ENCODE peak calls at places on chromosome 5, in five cellular contexts. H, F, S, C and Z are unnamed samples. For H3K4me1, the result is how much of the 10 kb centered on the place peaks cover.

GRCh38 chr5:153043876-153044275 is 446.6 kb upstream of the GRIA1 start:
- DNase-seq in F (peak), H (no peak), S (no peak), C (no peak), Z (no peak)

GRCh38 chr5:143698534-143698933 is 113.4 kb upstream of the HMHB1 start:
- DNase-seq in H (no peak), S (no peak), F (no peak), C (no peak), Z (no peak)

GRCh38 chr5:1322955-1323802 is 21.7 kb downstream of the CLPTM1L start:
- DNase-seq in S (no peak), C (peak), F (no peak), H (no peak), Z (no peak)

GRCh38 chr5:42636425-42636824 is 120.2 kb upstream of the CCDC152 start:
- DNase-seq in H (peak), F (peak), S (peak), C (no peak), Z (no peak)

GRCh38 chr5:119341452-119342349 is 14.1 kb upstream of the TNFAIP8 start:
- DNase-seq in H (peak), F (no peak), C (no peak), S (no peak), Z (no peak)

GRCh38 chr5:179438461-179438860 is 93.2 kb upstream of the ADAMTS2 start:
- DNase-seq in C (no peak), S (no peak), H (no peak), F (no peak), Z (no peak)

GRCh38 chr5:98414938-98415337 is 358.5 kb upstream of the RGMB start:
- DNase-seq in C (no peak), F (peak), H (no peak), S (peak), Z (no peak)

GRCh38 chr5:79513519-79514390 is at the start of gene HOMER1:
- DNase-seq in C (peak), H (peak), S (peak), F (peak), Z (no peak)

GRCh38 chr5:98514106-98514665 is 259.3 kb upstream of the RGMB start:
- DNase-seq in S (no peak), F (no peak), C (no peak), H (no peak), Z (no peak)

GRCh38 chr5:3661755-3662296 is 66.2 kb downstream of the IRX1 start:
- DNase-seq in F (no peak), C (no peak), H (no peak), S (no peak), Z (no peak)

GRCh38 chr5:10454591-10455272 is 13.1 kb downstream of the ROPN1L start:
- DNase-seq in S (peak), H (no peak), F (peak), C (no peak), Z (no peak)

GRCh38 chr5:163115011-163115410 is 322.4 kb upstream of the CCNG1 start:
- DNase-seq in C (no peak), F (no peak), S (no peak), H (no peak), Z (no peak)

GRCh38 chr5:179801304-179802206 is 5.1 kb downstream of the MGAT4B start:
- DNase-seq in S (peak), F (peak), C (peak), H (peak), Z (no peak)

GRCh38 chr5:30392897-30393296 is 800.6 kb upstream of the CDH6 start:
- DNase-seq in S (no peak), C (no peak), F (no peak), H (no peak), Z (no peak)

GRCh38 chr5:134975078-134975715 is 7.5 kb downstream of the CATSPER3 start:
- DNase-seq in H (no peak), C (no peak), F (peak), S (peak), Z (no peak)

GRCh38 chr5:72280655-72281069 is 39.4 kb downstream of the MRPS27 start:
- DNase-seq in C (peak), S (peak), H (peak), F (peak), Z (no peak)

GRCh38 chr5:143390258-143390657 is 13.2 kb downstream of the NR3C1 start:
- DNase-seq in S (no peak), F (no peak), C (no peak), H (no peak), Z (no peak)

GRCh38 chr5:55154893-55155292 is 5.1 kb upstream of the GPX8 start:
- DNase-seq in S (peak), C (no peak), H (no peak), F (peak), Z (no peak)

GRCh38 chr5:120767171-120767820 is 303.2 kb downstream of the PRR16 start:
- DNase-seq in F (no peak), S (peak), H (no peak), C (no peak), Z (no peak)

GRCh38 chr5:135833961-135834638 is 363 bp upstream of the SLC25A48 start:
- DNase-seq in S (no peak), C (no peak), H (no peak), F (no peak), Z (no peak)

GRCh38 chr5:17186271-17186670 is 31.2 kb upstream of the BASP1 start:
- DNase-seq in H (no peak), S (no peak), F (peak), C (no peak), Z (no peak)

GRCh38 chr5:52878671-52879070 is 91.0 kb downstream of the ITGA1 start:
- DNase-seq in S (peak), H (no peak), F (peak), C (no peak), Z (no peak)

GRCh38 chr5:117318528-117318927 is 743.9 kb upstream of the SEMA6A start:
- DNase-seq in S (no peak), C (peak), H (no peak), F (no peak), Z (peak)

GRCh38 chr5:64126202-64126601 is 39.4 kb upstream of the RNF180 start:
- DNase-seq in S (no peak), C (no peak), F (no peak), H (no peak), Z (no peak)

GRCh38 chr5:171308453-171309275 is at the start of gene TLX3:
- DNase-seq in F (peak), H (no peak), S (peak), C (peak), Z (peak)

GRCh38 chr5:82754759-82755158 is 322.4 kb downstream of the TMEM167A start:
- DNase-seq in F (no peak), S (no peak), H (no peak), C (no peak), Z (no peak)

GRCh38 chr5:138974227-138975063 is 99.3 kb upstream of the LRRTM2 start:
- DNase-seq in C (no peak), H (no peak), F (no peak), S (peak), Z (no peak)

GRCh38 chr5:154493274-154493673 is 15.2 kb upstream of the HAND1 start:
- DNase-seq in H (no peak), C (peak), S (no peak), F (no peak), Z (no peak)

GRCh38 chr5:67576112-67576511 is 379.5 kb upstream of the CD180 start:
- DNase-seq in C (no peak), F (no peak), H (no peak), S (no peak), Z (no peak)

GRCh38 chr5:151772868-151773561 is 1.3 kb downstream of the G3BP1 start:
- DNase-seq in S (peak), H (no peak), C (no peak), F (peak), Z (no peak)

GRCh38 chr5:82164957-82165698 is 113.0 kb downstream of the RPS23 start:
- DNase-seq in F (no peak), S (peak), H (no peak), C (peak), Z (no peak)

GRCh38 chr5:130496215-130496614 is 592.0 kb downstream of the CHSY3 start:
- DNase-seq in S (no peak), C (no peak), H (no peak), F (peak), Z (no peak)

GRCh38 chr5:177225798-177226197 is 77.7 kb downstream of the RAB24 start:
- DNase-seq in H (no peak), S (no peak), C (no peak), F (no peak), Z (no peak)

GRCh38 chr5:14193496-14193895 is 50.4 kb downstream of the TRIO start:
- DNase-seq in C (no peak), S (peak), H (no peak), F (no peak), Z (no peak)

GRCh38 chr5:133977858-133978257 is 9.4 kb upstream of the C5orf15 start:
- DNase-seq in S (peak), H (no peak), C (no peak), F (peak), Z (no peak)

DNA sequence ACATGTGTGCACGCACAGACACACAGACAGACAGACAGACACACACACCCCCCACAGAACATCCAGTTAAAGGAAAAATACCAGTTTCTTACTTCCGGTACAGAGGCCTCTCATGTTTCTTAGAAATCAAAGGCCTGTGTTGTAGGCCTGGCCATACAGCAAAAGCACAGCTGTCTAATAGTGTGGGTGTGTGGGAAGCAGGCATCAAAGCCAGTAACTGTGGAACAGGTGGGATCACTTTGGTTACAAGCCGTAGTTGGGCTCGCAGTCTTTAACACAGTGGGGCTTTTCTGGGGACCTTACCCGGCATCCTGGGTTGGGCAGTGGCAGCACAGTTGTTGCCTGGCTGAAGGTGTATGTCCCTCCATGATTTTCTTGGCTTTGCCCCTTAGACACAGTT is 55.2 kb downstream of the FBXL7 start:
- DNase-seq in C (no peak), H (no peak), F (no peak), S (no peak), Z (no peak)
- H3K27ac ChIP-seq in C (no peak), H (no peak), F (no peak), S (no peak), Z (no peak)

DNA sequence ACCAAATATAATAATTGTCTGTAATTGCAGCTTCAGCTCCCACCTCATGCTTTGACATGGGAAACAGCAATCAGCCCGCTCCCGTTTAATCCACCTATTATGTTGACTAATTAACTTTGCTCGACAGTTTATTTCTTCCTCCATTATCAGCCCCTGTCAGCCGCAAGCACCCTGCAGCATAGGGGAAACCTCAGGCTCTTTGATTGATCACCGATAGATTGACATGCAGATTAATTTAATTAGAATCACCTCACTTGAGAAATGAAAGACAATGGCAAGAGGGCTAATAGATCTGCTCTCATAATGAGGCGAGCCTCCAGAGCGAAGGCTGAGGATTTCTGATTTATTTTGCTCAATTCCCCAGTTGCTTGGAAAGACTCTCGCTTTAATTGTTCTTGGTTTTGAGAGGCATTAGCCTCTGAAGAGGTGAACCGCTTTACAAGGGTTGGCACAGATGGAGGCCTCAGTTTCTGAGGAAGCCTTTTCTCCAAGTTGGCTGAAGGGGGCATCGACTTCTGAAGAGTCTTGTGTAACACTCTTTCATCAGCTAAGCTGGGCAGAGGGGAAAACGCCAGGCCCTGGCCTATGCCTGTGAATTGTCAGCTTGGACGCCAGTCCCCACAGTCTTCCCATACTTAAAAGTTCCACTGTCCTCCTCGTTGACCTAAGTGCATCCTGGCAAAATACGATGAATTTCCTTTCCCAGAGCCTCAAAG is 275.4 kb downstream of the EBF1 start:
- DNase-seq in S (no peak), F (no peak), H (no peak), C (no peak), Z (no peak)
- H3K4me1 ChIP-seq in S (under half), F (under half), H (half or more), C (under half), Z (under half)

DNA sequence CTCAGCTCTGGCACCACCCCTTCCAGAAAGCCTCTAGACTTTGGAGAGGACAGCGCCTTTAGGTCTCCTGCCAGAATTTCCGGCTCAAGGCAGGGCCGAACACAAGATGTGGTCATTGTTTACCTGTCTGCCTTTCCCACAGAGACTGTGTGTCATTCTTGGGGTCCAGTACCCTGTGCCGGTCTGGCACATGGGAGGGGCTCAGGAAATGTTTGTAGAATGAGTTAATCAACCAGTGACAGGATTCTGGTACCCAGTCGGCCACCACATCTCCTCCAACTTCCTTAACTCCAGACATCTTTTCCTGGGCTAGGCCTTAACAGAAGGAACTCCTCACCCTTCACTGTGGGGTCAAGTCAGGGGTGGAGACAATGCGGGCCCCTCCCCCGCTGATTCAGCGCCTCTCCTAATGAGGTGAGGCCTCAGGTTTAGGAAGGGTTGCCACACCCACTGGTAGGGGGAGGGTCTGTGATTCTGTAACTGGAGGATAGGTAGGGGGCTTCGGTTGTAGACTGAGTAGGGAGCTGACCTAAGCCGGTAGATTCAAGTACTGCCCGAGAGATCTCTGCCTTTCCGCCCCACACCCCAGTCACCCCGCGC is 29.3 kb downstream of the PCDH1 start:
- DNase-seq in C (peak), S (peak), H (no peak), F (peak), Z (peak)
- H3K27ac ChIP-seq in C (peak), S (peak), H (peak), F (peak), Z (peak)

DNA sequence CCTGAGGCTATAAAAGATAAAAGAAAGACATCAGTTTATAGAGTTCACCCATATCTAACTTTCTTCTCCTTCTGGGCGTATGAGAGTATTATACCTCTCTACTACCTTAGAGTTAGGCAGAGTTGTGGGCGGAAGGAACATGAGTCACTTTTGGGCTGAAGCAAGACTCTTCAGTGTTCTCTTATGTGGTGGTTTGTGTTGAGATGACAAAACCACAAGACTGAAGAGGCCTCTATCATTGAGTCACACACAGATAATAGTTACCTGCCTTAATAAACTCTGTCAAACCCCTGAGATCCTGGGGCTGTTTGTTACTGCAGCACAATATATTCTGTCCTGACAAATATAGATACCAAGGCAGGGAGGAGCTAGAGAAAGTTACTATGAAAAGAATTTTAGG is 184.2 kb downstream of the EFNA5 start:
- DNase-seq in S (peak), C (no peak), H (no peak), F (peak), Z (no peak)
- H3K4me1 ChIP-seq in S (under half), C (under half), H (under half), F (under half), Z (under half)

DNA sequence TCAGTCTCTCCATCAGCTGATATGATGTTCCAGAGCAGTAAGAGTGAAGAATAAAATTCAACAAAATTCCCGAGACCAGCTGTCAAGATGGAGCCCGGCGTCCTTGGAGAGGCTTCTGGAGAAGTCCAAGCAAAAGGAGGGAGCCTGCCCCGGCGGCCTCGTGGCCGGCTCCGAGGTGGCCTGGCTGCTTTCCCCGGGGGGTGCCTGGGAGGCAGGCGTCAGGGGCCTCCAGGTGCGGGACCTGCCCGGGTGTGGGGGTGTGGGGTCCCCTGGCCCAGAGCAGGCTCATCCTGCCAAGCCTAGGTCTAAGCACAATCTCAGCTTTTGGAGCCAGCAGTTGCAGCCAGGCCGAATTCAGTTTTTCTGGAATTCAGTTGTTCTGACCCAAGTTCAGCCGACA is 122.6 kb upstream of the IQGAP2 start:
- DNase-seq in F (no peak), H (no peak), S (no peak), C (no peak), Z (no peak)
- H3K27ac ChIP-seq in F (no peak), H (no peak), S (no peak), C (no peak), Z (no peak)

DNA sequence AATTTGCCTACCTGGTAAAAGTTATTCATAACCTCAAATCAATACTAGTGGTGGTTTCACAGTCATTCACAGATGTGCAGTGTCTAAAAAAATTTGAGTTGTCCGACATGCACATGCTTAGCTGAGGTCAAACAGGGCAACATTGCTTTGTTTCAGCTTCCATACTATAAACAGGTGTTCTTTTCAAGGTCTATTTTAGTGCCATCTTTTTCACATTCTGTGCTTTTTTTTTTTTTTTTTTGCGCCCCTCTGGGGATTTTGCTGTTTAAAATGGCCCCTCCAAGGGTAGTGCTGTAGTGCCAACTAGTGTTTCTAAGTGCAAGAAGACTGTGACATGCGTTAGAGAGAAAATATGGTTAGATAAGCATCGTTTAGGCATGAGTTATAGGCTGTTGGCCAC is 14.5 kb downstream of the PHAX start:
- DNase-seq in C (no peak), H (peak), S (no peak), F (no peak), Z (no peak)
- H3K4me1 ChIP-seq in C (under half), H (under half), S (under half), F (under half), Z (under half)

GRCh38 chr5:173866249-173867172 is 21.6 kb upstream of the CPEB4 start:
- DNase-seq in F (no peak), S (no peak), H (no peak), C (no peak), Z (no peak)
- H3K27ac ChIP-seq in F (no peak), S (no peak), H (no peak), C (no peak), Z (no peak)